ENCODE peak calls at places on chromosomes 4 and X, in seven cellular contexts. M, Y, L, D, A, W and J are unnamed samples.

GRCh38 chr4:174451897-174452296 is 70.4 kb downstream of the HPGD start:
- DNase-seq in M (no peak), Y (no peak), L (no peak), D (no peak), A (no peak), W (no peak), J (no peak)

GRCh38 chrX:10397349-10397748 is 223.0 kb downstream of the MID1 start:
- DNase-seq in M (no peak), Y (no peak), L (no peak), D (no peak), A (no peak), W (no peak), J (no peak)

GRCh38 chr4:27176400-27176799 is 315.8 kb downstream of the STIM2 start:
- DNase-seq in M (no peak), Y (no peak), L (no peak), D (peak), A (peak), W (peak), J (no peak)

GRCh38 chrX:130094712-130095111 is 15.6 kb downstream of the ELF4 start:
- DNase-seq in M (no peak), Y (no peak), L (no peak), D (no peak), A (no peak), W (no peak), J (no peak)

GRCh38 chrX:56281789-56282188 is 49.6 kb downstream of the KLF8 start:
- DNase-seq in M (no peak), Y (no peak), L (no peak), D (no peak), A (no peak), W (no peak), J (no peak)

GRCh38 chr4:145882594-145882993 is 56.0 kb downstream of the ZNF827 start:
- DNase-seq in M (no peak), Y (no peak), L (no peak), D (no peak), A (no peak), W (no peak), J (no peak)

GRCh38 chr4:101356928-101357327 is 9.6 kb upstream of the PPP3CA start:
- DNase-seq in M (no peak), Y (no peak), L (no peak), D (peak), A (peak), W (no peak), J (peak)

GRCh38 chr4:176953021-176953420 is 160.3 kb upstream of the VEGFC start:
- DNase-seq in M (no peak), Y (no peak), L (no peak), D (no peak), A (no peak), W (no peak), J (no peak)

GRCh38 chr4:89356086-89356485 is 48.5 kb upstream of the GPRIN3 start:
- DNase-seq in M (no peak), Y (no peak), L (no peak), D (no peak), A (peak), W (peak), J (no peak)

GRCh38 chr4:152894673-152895072 is 41.5 kb upstream of the FHDC1 start:
- DNase-seq in M (no peak), Y (no peak), L (no peak), D (no peak), A (peak), W (no peak), J (peak)

GRCh38 chrX:82031250-82031649 is 829.3 kb downstream of the SH3BGRL start:
- DNase-seq in M (no peak), Y (no peak), L (no peak), D (no peak), A (no peak), W (no peak), J (no peak)

GRCh38 chr4:151316645-151317044 is 8.8 kb downstream of the SH3D19 start:
- DNase-seq in M (no peak), Y (no peak), L (no peak), D (no peak), A (no peak), W (peak), J (no peak)

GRCh38 chrX:131288738-131289511 is at the start of gene IGSF1:
- DNase-seq in M (no peak), Y (no peak), L (no peak), D (peak), A (peak), W (no peak), J (no peak)

GRCh38 chrX:40933132-40934078 is 151.8 kb upstream of the USP9X start:
- DNase-seq in M (no peak), Y (no peak), L (no peak), D (no peak), A (peak), W (no peak), J (no peak)

GRCh38 chr4:145177511-145177905 is 2.9 kb downstream of the OTUD4 start:
- DNase-seq in M (no peak), Y (no peak), L (no peak), D (no peak), A (peak), W (no peak), J (no peak)

GRCh38 chrX:119155416-119156035 is 27.9 kb upstream of the KIAA1210 start:
- DNase-seq in M (no peak), Y (no peak), L (no peak), D (no peak), A (peak), W (peak), J (no peak)

GRCh38 chr4:16161866-16162408 is 64.3 kb downstream of the TAPT1 start:
- DNase-seq in M (no peak), Y (no peak), L (no peak), D (no peak), A (no peak), W (no peak), J (no peak)

GRCh38 chrX:111409326-111409725 is 2.7 kb downstream of the DCX start:
- DNase-seq in M (no peak), Y (no peak), L (no peak), D (no peak), A (no peak), W (no peak), J (no peak)

GRCh38 chrX:3680459-3680858 is 33.0 kb downstream of the PRKX start:
- DNase-seq in M (no peak), Y (no peak), L (no peak), D (no peak), A (peak), W (no peak), J (no peak)

GRCh38 chr4:16122784-16123183 is 39.0 kb upstream of the PROM1 start:
- DNase-seq in M (no peak), Y (no peak), L (no peak), D (no peak), A (no peak), W (no peak), J (no peak)

GRCh38 chr4:124530464-124531077 is 182.0 kb downstream of the ANKRD50 start:
- DNase-seq in M (no peak), Y (no peak), L (no peak), D (no peak), A (no peak), W (no peak), J (no peak)

GRCh38 chr4:170465434-170465833 is 375.7 kb upstream of the AADAT start:
- DNase-seq in M (no peak), Y (no peak), L (no peak), D (no peak), A (no peak), W (no peak), J (no peak)

GRCh38 chrX:80808160-80808735 is 1.4 kb downstream of the BRWD3 start:
- DNase-seq in M (peak), Y (peak), L (peak), D (peak), A (peak), W (peak), J (no peak)

GRCh38 chr4:39469429-39470077 is 10.7 kb downstream of the LIAS start:
- DNase-seq in M (peak), Y (no peak), L (no peak), D (peak), A (peak), W (peak), J (no peak)

GRCh38 chrX:96372313-96373046 is 312.2 kb upstream of the DIAPH2 start:
- DNase-seq in M (no peak), Y (no peak), L (no peak), D (peak), A (peak), W (no peak), J (no peak)

GRCh38 chr4:15004701-15005301 is 2.5 kb downstream of the CPEB2 start:
- DNase-seq in M (peak), Y (peak), L (peak), D (peak), A (peak), W (peak), J (no peak)

GRCh38 chr4:946103-946450 is 13.8 kb downstream of the TMEM175 start:
- DNase-seq in M (no peak), Y (no peak), L (no peak), D (no peak), A (no peak), W (no peak), J (no peak)

GRCh38 chrX:75483935-75484334 is 38.9 kb downstream of the ZDHHC15 start:
- DNase-seq in M (no peak), Y (no peak), L (no peak), D (no peak), A (no peak), W (no peak), J (no peak)

GRCh38 chr4:70954032-70954431 is 39.4 kb upstream of the DCK start:
- DNase-seq in M (no peak), Y (no peak), L (no peak), D (no peak), A (peak), W (no peak), J (no peak)

GRCh38 chrX:46737462-46737861 is 21.5 kb downstream of the SLC9A7 start:
- DNase-seq in M (no peak), Y (no peak), L (no peak), D (no peak), A (peak), W (no peak), J (no peak)

GRCh38 chr4:149553959-149554520 is 261.6 kb downstream of the IQCM start:
- DNase-seq in M (no peak), Y (no peak), L (no peak), D (no peak), A (peak), W (no peak), J (no peak)

GRCh38 chr4:70705856-70706461 is 15.8 kb upstream of the RUFY3 start:
- DNase-seq in M (no peak), Y (no peak), L (no peak), D (no peak), A (peak), W (no peak), J (no peak)

GRCh38 chr4:176320976-176321361 is 1.2 kb downstream of the SPCS3 start:
- DNase-seq in M (no peak), Y (no peak), L (no peak), D (no peak), A (no peak), W (no peak), J (no peak)

GRCh38 chrX:39855748-39856129 is 242.0 kb downstream of the BCOR start:
- DNase-seq in M (no peak), Y (peak), L (no peak), D (no peak), A (peak), W (peak), J (no peak)

GRCh38 chr4:3321295-3321889 is 28.6 kb downstream of the RGS12 start:
- DNase-seq in M (peak), Y (no peak), L (no peak), D (peak), A (no peak), W (peak), J (no peak)

DNA sequence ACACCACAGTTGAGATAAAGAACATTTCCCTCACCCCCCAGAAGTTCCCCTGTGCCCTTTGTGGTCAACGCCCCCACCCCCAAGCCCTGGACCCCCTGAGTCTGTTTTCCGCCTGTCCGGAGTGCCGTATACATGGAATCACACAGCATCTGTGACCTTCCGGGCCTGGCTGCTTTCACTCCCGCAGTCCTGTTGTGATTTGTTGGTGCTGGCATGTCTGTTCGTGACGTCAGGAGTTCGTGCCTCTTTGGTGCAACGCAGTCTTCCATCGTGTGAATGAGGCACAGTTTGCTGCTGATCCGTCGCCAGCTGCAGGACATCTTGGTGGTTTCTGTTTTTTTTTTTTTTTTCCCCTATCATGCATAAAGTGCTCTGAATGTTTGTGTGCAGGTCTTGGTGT is 62.1 kb downstream of the PSAPL1 start:
- DNase-seq in M (no peak), Y (no peak), L (no peak), D (no peak), A (peak), W (no peak), J (no peak)
- H3K27ac ChIP-seq in M (no peak), Y (no peak), L (no peak), D (no peak), A (no peak), W (no peak), J (no peak)

GRCh38 chrX:106898462-106898861 is 4.7 kb downstream of the RIPPLY1 start:
- DNase-seq in M (no peak), Y (no peak), L (no peak), D (no peak), A (peak), W (no peak), J (no peak)

GRCh38 chrX:106894392-106894909 is 8.7 kb downstream of the RIPPLY1 start:
- DNase-seq in M (no peak), Y (peak), L (peak), D (peak), A (peak), W (peak), J (no peak)

GRCh38 chrX:106897259-106897658 is 5.9 kb downstream of the RIPPLY1 start:
- DNase-seq in M (no peak), Y (no peak), L (no peak), D (no peak), A (peak), W (no peak), J (no peak)

GRCh38 chrX:106891762-106892161 is 11.4 kb downstream of the RIPPLY1 start:
- DNase-seq in M (no peak), Y (no peak), L (no peak), D (no peak), A (no peak), W (no peak), J (no peak)

GRCh38 chrX:106894978-106895452 is 8.1 kb downstream of the RIPPLY1 start:
- DNase-seq in M (no peak), Y (no peak), L (no peak), D (no peak), A (peak), W (no peak), J (no peak)
- H3K27ac ChIP-seq in M (no peak), Y (no peak), L (peak), D (no peak), A (peak), W (no peak), J (peak)

GRCh38 chr4:41857225-41857624 is 78.0 kb upstream of the TMEM33 start:
- DNase-seq in M (no peak), Y (no peak), L (no peak), D (no peak), A (no peak), W (no peak), J (no peak)
- H3K27ac ChIP-seq in M (no peak), Y (no peak), L (no peak), D (no peak), A (no peak), W (no peak), J (no peak)

GRCh38 chrX:72309297-72310071 is 3.8 kb upstream of the CITED1 start:
- DNase-seq in M (no peak), Y (no peak), L (no peak), D (no peak), A (peak), W (no peak), J (no peak)
- H3K27ac ChIP-seq in M (no peak), Y (no peak), L (no peak), D (no peak), A (no peak), W (no peak), J (no peak)

GRCh38 chrX:24643116-24643515 is 4.0 kb downstream of the PCYT1B start:
- DNase-seq in M (no peak), Y (no peak), L (no peak), D (no peak), A (no peak), W (no peak), J (peak)

GRCh38 chrX:24646745-24647182 is 383 bp downstream of the PCYT1B start:
- DNase-seq in M (no peak), Y (no peak), L (no peak), D (no peak), A (peak), W (no peak), J (peak)

GRCh38 chrX:24651783-24652182 is 4.6 kb upstream of the PCYT1B start:
- DNase-seq in M (no peak), Y (no peak), L (no peak), D (no peak), A (no peak), W (no peak), J (no peak)

GRCh38 chrX:24647257-24648058 is at the start of gene PCYT1B:
- DNase-seq in M (peak), Y (peak), L (peak), D (peak), A (peak), W (peak), J (peak)
- H3K27ac ChIP-seq in M (no peak), Y (no peak), L (peak), D (no peak), A (no peak), W (no peak), J (no peak)

DNA sequence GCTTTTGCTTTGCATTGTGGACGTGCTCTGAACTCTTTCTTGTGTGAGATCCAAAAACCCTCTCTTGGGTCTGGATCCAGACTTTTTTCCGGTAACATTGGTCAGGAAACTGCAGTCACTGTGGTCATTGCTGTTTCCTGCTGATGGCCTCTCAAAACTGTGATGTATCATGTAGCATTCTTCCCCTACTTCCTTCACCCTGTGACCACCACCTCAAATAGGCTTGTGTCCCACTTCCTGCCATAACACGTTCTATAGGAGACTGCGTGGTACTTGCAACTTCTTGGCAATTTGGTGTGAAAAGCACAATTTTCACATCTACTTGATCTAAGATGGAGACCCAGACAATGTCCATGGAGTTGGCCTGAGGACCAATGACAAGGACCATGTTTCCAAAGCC is 4.8 kb downstream of the CXCL2 start:
- DNase-seq in M (no peak), Y (no peak), L (no peak), D (no peak), A (no peak), W (no peak), J (no peak)
- H3K27ac ChIP-seq in M (no peak), Y (no peak), L (no peak), D (no peak), A (no peak), W (peak), J (no peak)

GRCh38 chr4:129218355-129218754 is 122.4 kb downstream of the C4orf33 start:
- DNase-seq in M (no peak), Y (no peak), L (no peak), D (no peak), A (peak), W (peak), J (no peak)
- H3K27ac ChIP-seq in M (peak), Y (no peak), L (no peak), D (no peak), A (no peak), W (no peak), J (no peak)

DNA sequence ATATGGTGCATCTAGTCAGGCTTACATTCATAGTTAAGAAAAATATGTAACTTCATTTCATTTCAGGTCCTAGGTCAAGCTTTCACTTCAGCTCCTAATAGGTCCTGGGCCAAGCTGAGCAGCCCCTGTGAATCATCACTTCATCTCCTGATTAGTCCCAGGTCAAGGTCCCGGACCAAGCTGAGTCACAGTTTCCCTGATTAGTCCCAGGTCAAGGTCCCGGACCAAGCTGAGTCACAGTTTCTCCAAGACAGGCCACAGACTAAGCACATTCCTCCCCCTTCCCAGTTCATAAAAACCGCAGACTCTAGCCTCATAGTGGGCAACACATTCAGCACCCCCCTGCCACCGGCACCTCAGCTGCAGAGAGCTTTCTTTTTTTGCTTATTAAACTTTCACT is 1331.8 kb downstream of the PCDH19 start:
- DNase-seq in M (no peak), Y (no peak), L (no peak), D (no peak), A (no peak), W (no peak), J (no peak)
- H3K27ac ChIP-seq in M (no peak), Y (no peak), L (no peak), D (no peak), A (no peak), W (no peak), J (no peak)